ENCODE peak calls at places on chromosomes 2 and 18, in six cellular contexts. One of them, this sample, is unnamed.

GRCh38 chr2:225398372-225398771 is 1.1 kb upstream of the NYAP2 start:
- DNase-seq in T47D: no peak
- DNase-seq in Karpas-422: no peak
- DNase-seq in cardiac muscle cell: no peak
- DNase-seq in posterior cingulate gyrus: no peak
- DNase-seq in heart left ventricle: no peak
- DNase-seq in this sample: no peak

GRCh38 chr18:9734189-9734588 is 26.1 kb downstream of the RAB31 start:
- DNase-seq in Karpas-422: peak; percentile 22
- DNase-seq in T47D: no peak
- DNase-seq in heart left ventricle: no peak
- DNase-seq in posterior cingulate gyrus: no peak
- DNase-seq in cardiac muscle cell: no peak
- DNase-seq in this sample: no peak

GRCh38 chr18:33673689-33674088 is 95.7 kb downstream of the ASXL3 start:
- DNase-seq in cardiac muscle cell: no peak
- DNase-seq in Karpas-422: peak; percentile 67
- DNase-seq in posterior cingulate gyrus: no peak
- DNase-seq in T47D: no peak
- DNase-seq in heart left ventricle: no peak
- DNase-seq in this sample: no peak

GRCh38 chr18:49690307-49690706 is 123.0 kb downstream of the ACAA2 start:
- DNase-seq in cardiac muscle cell: peak; percentile 88
- DNase-seq in Karpas-422: no peak
- DNase-seq in T47D: no peak
- DNase-seq in posterior cingulate gyrus: no peak
- DNase-seq in heart left ventricle: no peak
- DNase-seq in this sample: peak; percentile 95

GRCh38 chr2:119700866-119701265 is 21.9 kb downstream of the TMEM177 start:
- DNase-seq in Karpas-422: no peak
- DNase-seq in T47D: no peak
- DNase-seq in heart left ventricle: no peak
- DNase-seq in cardiac muscle cell: no peak
- DNase-seq in posterior cingulate gyrus: no peak
- DNase-seq in this sample: no peak

GRCh38 chr2:144211826-144212225 is 308.1 kb downstream of the ZEB2 start:
- DNase-seq in Karpas-422: no peak
- DNase-seq in heart left ventricle: no peak
- DNase-seq in cardiac muscle cell: peak; percentile 25
- DNase-seq in T47D: no peak
- DNase-seq in posterior cingulate gyrus: no peak
- DNase-seq in this sample: no peak

GRCh38 chr2:68187329-68187728 is 29.6 kb downstream of the PNO1 start:
- DNase-seq in Karpas-422: no peak
- DNase-seq in T47D: no peak
- DNase-seq in posterior cingulate gyrus: no peak
- DNase-seq in cardiac muscle cell: no peak
- DNase-seq in heart left ventricle: no peak
- DNase-seq in this sample: no peak

GRCh38 chr2:74991977-74992376 is 33.5 kb downstream of the POLE4 start:
- DNase-seq in Karpas-422: no peak
- DNase-seq in heart left ventricle: no peak
- DNase-seq in cardiac muscle cell: peak; percentile 97
- DNase-seq in posterior cingulate gyrus: no peak
- DNase-seq in T47D: no peak
- DNase-seq in this sample: peak; percentile 97

GRCh38 chr2:136932700-136933099 is 167.4 kb downstream of the THSD7B start:
- DNase-seq in cardiac muscle cell: no peak
- DNase-seq in Karpas-422: peak; percentile 67
- DNase-seq in posterior cingulate gyrus: no peak
- DNase-seq in T47D: no peak
- DNase-seq in heart left ventricle: no peak
- DNase-seq in this sample: peak; percentile 0

GRCh38 chr2:84486436-84487115 is 27.5 kb upstream of the SUCLG1 start:
- DNase-seq in heart left ventricle: no peak
- DNase-seq in T47D: no peak
- DNase-seq in cardiac muscle cell: peak; percentile 94
- DNase-seq in posterior cingulate gyrus: no peak
- DNase-seq in Karpas-422: no peak
- DNase-seq in this sample: peak; percentile 20

GRCh38 chr2:182761903-182762302 is 45.8 kb downstream of the DNAJC10 start:
- DNase-seq in posterior cingulate gyrus: no peak
- DNase-seq in cardiac muscle cell: peak; percentile 72
- DNase-seq in T47D: no peak
- DNase-seq in heart left ventricle: no peak
- DNase-seq in Karpas-422: peak; percentile 23
- DNase-seq in this sample: peak; percentile 61

GRCh38 chr2:40281021-40281940 is 170.6 kb downstream of the SLC8A1 start:
- DNase-seq in cardiac muscle cell: peak; percentile 69
- DNase-seq in posterior cingulate gyrus: no peak
- DNase-seq in T47D: no peak
- DNase-seq in Karpas-422: peak; percentile 76
- DNase-seq in heart left ventricle: peak; percentile 39
- DNase-seq in this sample: peak; percentile 48

GRCh38 chr2:152766908-152767307 is 48.5 kb downstream of the ARL6IP6 start:
- DNase-seq in Karpas-422: no peak
- DNase-seq in cardiac muscle cell: peak; percentile 92
- DNase-seq in posterior cingulate gyrus: no peak
- DNase-seq in T47D: no peak
- DNase-seq in heart left ventricle: no peak
- DNase-seq in this sample: peak; percentile 71

GRCh38 chr18:25503567-25504081 is 151.7 kb upstream of the ZNF521 start:
- DNase-seq in heart left ventricle: peak; percentile 46
- DNase-seq in posterior cingulate gyrus: peak; percentile 48
- DNase-seq in T47D: peak; percentile 23
- DNase-seq in Karpas-422: no peak
- DNase-seq in cardiac muscle cell: peak; percentile 87
- DNase-seq in this sample: peak; percentile 77

GRCh38 chr2:109284816-109285215 is 155.8 kb downstream of the SH3RF3 start:
- DNase-seq in Karpas-422: no peak
- DNase-seq in cardiac muscle cell: peak; percentile 77
- DNase-seq in T47D: no peak
- DNase-seq in heart left ventricle: peak; percentile 53
- DNase-seq in posterior cingulate gyrus: no peak
- DNase-seq in this sample: peak; percentile 77

GRCh38 chr18:36811430-36811829 is 17.4 kb downstream of the TPGS2 start:
- DNase-seq in T47D: no peak
- DNase-seq in Karpas-422: no peak
- DNase-seq in cardiac muscle cell: peak; percentile 58
- DNase-seq in heart left ventricle: no peak
- DNase-seq in posterior cingulate gyrus: no peak
- DNase-seq in this sample: peak; percentile 73

GRCh38 chr2:17912266-17912691 is 33.8 kb downstream of the KCNS3 start:
- DNase-seq in T47D: no peak
- DNase-seq in heart left ventricle: no peak
- DNase-seq in posterior cingulate gyrus: no peak
- DNase-seq in cardiac muscle cell: no peak
- DNase-seq in Karpas-422: peak; percentile 92
- DNase-seq in this sample: no peak

GRCh38 chr2:164617466-164617865 is 3.8 kb downstream of the GRB14 start:
- DNase-seq in cardiac muscle cell: peak; percentile 8
- DNase-seq in heart left ventricle: no peak
- DNase-seq in T47D: no peak
- DNase-seq in Karpas-422: no peak
- DNase-seq in posterior cingulate gyrus: no peak
- DNase-seq in this sample: no peak

GRCh38 chr18:39523281-39523680 is 1957.7 kb upstream of the CELF4 start:
- DNase-seq in posterior cingulate gyrus: no peak
- DNase-seq in cardiac muscle cell: peak; percentile 15
- DNase-seq in T47D: no peak
- DNase-seq in Karpas-422: no peak
- DNase-seq in heart left ventricle: no peak
- DNase-seq in this sample: peak; percentile 30

GRCh38 chr18:7766383-7766782 is 199.3 kb downstream of the PTPRM start:
- DNase-seq in T47D: no peak
- DNase-seq in cardiac muscle cell: no peak
- DNase-seq in posterior cingulate gyrus: no peak
- DNase-seq in heart left ventricle: no peak
- DNase-seq in Karpas-422: no peak
- DNase-seq in this sample: no peak

GRCh38 chr2:21395366-21395765 is 271.6 kb downstream of the TDRD15 start:
- DNase-seq in posterior cingulate gyrus: peak; percentile 33
- DNase-seq in T47D: peak; percentile 16
- DNase-seq in heart left ventricle: no peak
- DNase-seq in cardiac muscle cell: no peak
- DNase-seq in Karpas-422: peak; percentile 42
- DNase-seq in this sample: no peak

GRCh38 chr2:127864877-127865276 is 6.9 kb upstream of the POLR2D start:
- DNase-seq in cardiac muscle cell: no peak
- DNase-seq in T47D: no peak
- DNase-seq in posterior cingulate gyrus: no peak
- DNase-seq in heart left ventricle: no peak
- DNase-seq in Karpas-422: no peak
- DNase-seq in this sample: no peak

GRCh38 chr2:120973196-120973595 is 237.5 kb downstream of the GLI2 start:
- DNase-seq in Karpas-422: no peak
- DNase-seq in posterior cingulate gyrus: no peak
- DNase-seq in cardiac muscle cell: no peak
- DNase-seq in heart left ventricle: no peak
- DNase-seq in T47D: no peak
- DNase-seq in this sample: no peak

GRCh38 chr2:152189622-152190495 is 14.3 kb upstream of the STAM2 start:
- DNase-seq in cardiac muscle cell: peak; percentile 84
- DNase-seq in heart left ventricle: peak; percentile 36
- DNase-seq in posterior cingulate gyrus: no peak
- DNase-seq in T47D: no peak
- DNase-seq in Karpas-422: peak; percentile 77
- DNase-seq in this sample: peak; percentile 78

GRCh38 chr18:36185901-36186460 is 1.3 kb upstream of the MOCOS start:
- DNase-seq in posterior cingulate gyrus: no peak
- DNase-seq in heart left ventricle: no peak
- DNase-seq in Karpas-422: no peak
- DNase-seq in T47D: no peak
- DNase-seq in cardiac muscle cell: no peak
- DNase-seq in this sample: no peak

GRCh38 chr2:27683390-27684071 is 19.8 kb downstream of the SLC4A1AP start:
- DNase-seq in T47D: no peak
- DNase-seq in cardiac muscle cell: peak; percentile 93
- DNase-seq in Karpas-422: peak; percentile 97
- DNase-seq in posterior cingulate gyrus: peak; percentile 54
- DNase-seq in heart left ventricle: peak; percentile 77
- DNase-seq in this sample: peak; percentile 91

GRCh38 chr2:239716536-239717318 is 308.4 kb downstream of the NDUFA10 start:
- DNase-seq in heart left ventricle: no peak
- DNase-seq in posterior cingulate gyrus: peak; percentile 52
- DNase-seq in Karpas-422: no peak
- DNase-seq in T47D: no peak
- DNase-seq in cardiac muscle cell: peak; percentile 11
- DNase-seq in this sample: peak; percentile 37

This sample was measured in fibroblast of villous mesenchyme.